ENCODE peak calls at places on chromosomes 11 and 22, in four cellular contexts. Y, F, B and L are unnamed samples.

GRCh38 chr22:43829904-43830851 is 18.1 kb upstream of the EFCAB6 start:
- DNase-seq in B (peak), Y (no peak), F (peak), L (peak)

GRCh38 chr11:64870176-64870892 is 8.1 kb downstream of the EHD1 start:
- DNase-seq in B (peak), Y (peak), F (peak), L (peak)

GRCh38 chr22:39303892-39304671 is 15.3 kb downstream of the RPL3 start:
- DNase-seq in F (no peak), B (no peak), Y (no peak), L (no peak)

GRCh38 chr22:48647606-48648515 is 1179.8 kb downstream of the BRD1 start:
- DNase-seq in F (no peak), Y (no peak), B (no peak), L (peak)

GRCh38 chr11:120336641-120337132 is 474 bp downstream of the ARHGEF12 start:
- DNase-seq in F (no peak), B (no peak), Y (no peak), L (peak)

GRCh38 chr22:46352276-46352675 is 16.8 kb downstream of the TRMU start:
- DNase-seq in Y (no peak), F (no peak), B (no peak), L (no peak)

GRCh38 chr11:2382927-2383822 is 6.1 kb downstream of the CD81 start:
- DNase-seq in Y (no peak), F (peak), B (no peak), L (peak)

GRCh38 chr22:35910926-35911325 is 117.7 kb downstream of the RBFOX2 start:
- DNase-seq in Y (no peak), F (no peak), B (no peak), L (no peak)

GRCh38 chr11:31856248-31856647 is 45.1 kb upstream of the PAX6 start:
- DNase-seq in F (no peak), B (no peak), Y (no peak), L (no peak)

GRCh38 chr11:3021125-3021524 is 29.0 kb upstream of the NAP1L4 start:
- DNase-seq in B (no peak), Y (no peak), F (no peak), L (no peak)

GRCh38 chr11:65833297-65834030 is at the start of gene SNX32:
- DNase-seq in Y (peak), F (peak), B (peak), L (peak)

DNA sequence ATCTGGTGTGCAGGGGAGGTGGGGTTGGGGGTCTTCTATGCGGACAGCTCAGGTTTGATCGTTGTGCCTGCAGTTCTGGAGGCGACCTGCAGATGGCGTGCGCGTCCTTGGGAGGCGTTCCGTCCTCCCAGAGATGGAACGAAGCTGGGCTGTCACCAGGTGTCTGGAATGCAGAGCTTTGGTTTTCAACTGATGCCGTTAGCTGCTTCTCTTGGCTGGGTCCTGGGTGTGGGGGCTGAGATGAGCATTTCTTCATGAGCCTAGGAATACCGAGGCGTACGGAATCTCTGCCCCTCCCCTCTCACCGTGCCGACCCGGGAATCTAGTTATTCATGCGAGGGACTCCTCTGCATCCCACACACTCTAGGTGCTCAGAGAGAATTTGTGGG is 98.6 kb downstream of the CEP164 start:
- DNase-seq in Y (peak), F (peak), B (peak), L (peak)
- TF ChIP-seq CTCF in Y (peak), F (peak), B (peak), L (peak)

GRCh38 chr11:96948066-96948465 is 558.3 kb downstream of the JRKL start:
- DNase-seq in F (no peak), Y (no peak), B (no peak), L (no peak)

GRCh38 chr11:96942855-96943254 is 553.0 kb downstream of the JRKL start:
- DNase-seq in B (no peak), F (no peak), Y (no peak), L (no peak)

GRCh38 chr11:96949464-96949863 is 559.7 kb downstream of the JRKL start:
- DNase-seq in B (no peak), Y (no peak), F (no peak), L (no peak)

DNA sequence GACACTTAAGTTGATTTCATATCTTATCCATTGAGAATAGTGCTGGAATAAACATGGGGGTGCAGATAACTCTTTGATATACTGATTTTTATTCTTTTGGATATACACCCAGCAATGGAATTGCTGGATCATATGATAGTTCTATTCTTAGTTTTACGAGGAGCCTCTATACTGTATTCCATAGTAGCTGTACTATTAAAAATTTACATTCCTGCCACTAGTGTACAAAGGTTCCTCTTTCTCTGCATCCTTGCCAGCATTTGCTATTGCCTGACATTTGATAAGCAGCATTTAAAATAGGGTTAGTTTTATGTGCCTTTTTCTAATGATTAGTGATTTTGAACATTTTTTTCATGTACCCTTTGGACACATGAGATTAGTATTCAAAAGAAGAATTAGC is 554.2 kb downstream of the JRKL start:
- DNase-seq in Y (no peak), F (no peak), B (no peak), L (no peak)
- TF ChIP-seq CTCF in Y (no peak), F (no peak), B (no peak), L (no peak)

DNA sequence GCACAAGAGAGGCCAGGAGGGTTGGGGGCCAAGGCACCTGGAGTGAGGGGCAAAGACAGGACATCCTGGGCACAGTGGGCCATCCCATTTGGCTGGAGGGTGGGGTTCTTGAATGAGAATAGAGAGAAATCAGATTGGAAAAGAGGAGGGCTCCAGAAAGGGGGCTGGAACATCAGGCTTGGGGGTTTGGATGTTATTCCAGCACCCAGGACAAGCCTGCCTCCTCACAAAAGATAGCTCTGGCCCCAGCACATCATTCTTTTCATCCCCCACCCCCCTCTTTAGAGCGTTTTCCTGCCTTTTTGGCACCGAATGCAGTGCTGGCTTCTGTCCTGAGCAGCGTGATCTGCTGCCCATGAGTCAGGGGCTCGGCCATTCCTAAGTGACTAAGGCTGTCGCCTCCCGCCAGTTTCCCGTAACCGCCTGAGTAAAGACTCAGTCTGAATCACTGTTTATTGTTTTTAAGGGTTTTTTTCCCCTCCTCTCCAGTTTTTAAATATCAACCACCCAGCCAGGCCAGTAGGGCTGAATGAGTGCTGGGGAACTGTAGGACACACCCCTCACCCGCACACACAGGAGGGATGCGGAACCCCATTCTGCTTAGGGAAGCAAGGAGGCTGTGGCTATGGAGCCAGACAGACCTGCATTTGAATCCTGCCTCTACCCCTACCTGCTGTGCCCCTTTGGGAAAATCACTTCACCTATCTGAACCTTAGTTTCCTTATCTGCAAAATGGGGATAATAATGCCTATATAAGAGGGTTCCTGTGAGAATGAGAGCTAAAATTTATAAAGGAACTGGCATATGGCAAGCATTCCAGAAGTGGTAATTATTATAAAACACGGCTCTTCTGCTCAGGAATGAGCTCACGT is 32.4 kb upstream of the NAV2 start:
- DNase-seq in Y (peak), F (peak), B (peak), L (peak)
- TF ChIP-seq CTCF in Y (peak), F (no peak), B (peak), L (no peak)

GRCh38 chr22:19405133-19405532 is 26.4 kb downstream of the HIRA start:
- DNase-seq in F (no peak), Y (no peak), B (no peak), L (no peak)

GRCh38 chr22:19405652-19406051 is 25.9 kb downstream of the HIRA start:
- DNase-seq in F (no peak), Y (no peak), B (no peak), L (no peak)

GRCh38 chr22:19407649-19408606 is 23.6 kb downstream of the HIRA start:
- DNase-seq in B (peak), Y (no peak), F (no peak), L (no peak)

GRCh38 chr22:19406846-19407245 is 24.7 kb downstream of the HIRA start:
- DNase-seq in Y (no peak), B (no peak), F (no peak), L (no peak)

GRCh38 chr22:19406281-19406811 is 25.2 kb downstream of the HIRA start:
- DNase-seq in Y (no peak), B (no peak), F (no peak), L (no peak)
- TF ChIP-seq CTCF in Y (no peak), B (no peak), F (no peak), L (no peak)

GRCh38 chr11:60485987-60486386 is 6.6 kb upstream of the MS4A12 start:
- DNase-seq in F (no peak), B (no peak), Y (no peak), L (no peak)
- TF ChIP-seq CTCF in F (no peak), B (no peak), Y (peak), L (no peak)

GRCh38 chr11:850777-851762 is 8.4 kb downstream of the TSPAN4 start:
- DNase-seq in F (no peak), B (no peak), Y (no peak), L (no peak)
- TF ChIP-seq CTCF in F (no peak), B (no peak), Y (peak), L (no peak)

GRCh38 chr22:32794449-32795213 is 6.9 kb upstream of the TIMP3 start:
- DNase-seq in F (no peak), Y (no peak), B (no peak), L (no peak)
- TF ChIP-seq CTCF in F (no peak), Y (peak), B (no peak), L (no peak)

GRCh38 chr11:267491-267994 is 10.7 kb upstream of the NLRP6 start:
- DNase-seq in B (peak), F (no peak), Y (no peak), L (peak)
- TF ChIP-seq CTCF in B (no peak), F (no peak), Y (no peak), L (no peak)